ENCODE peak calls at places on chromosome 12, in five cellular contexts. T, X, F, S and Z are unnamed samples. For H3K4me1, the result is how much of the 10 kb centered on the place peaks cover.

GRCh38 chr12:124130717-124131670 is 158.0 kb downstream of the ZNF664 start:
- DNase-seq in S (peak), X (no peak), F (no peak), T (no peak), Z (no peak)

GRCh38 chr12:32651956-32652210 is 27.2 kb upstream of the DNM1L start:
- DNase-seq in F (no peak), T (no peak), X (no peak), S (no peak), Z (no peak)

GRCh38 chr12:3683670-3684069 is 69.2 kb downstream of the CRACR2A start:
- DNase-seq in X (no peak), F (no peak), S (peak), T (no peak), Z (no peak)

GRCh38 chr12:130752692-130753230 is 36.7 kb upstream of the RIMBP2 start:
- DNase-seq in S (no peak), F (no peak), T (no peak), X (no peak), Z (no peak)

GRCh38 chr12:26265606-26266005 is 70.2 kb downstream of the SSPN start:
- DNase-seq in X (no peak), T (no peak), F (no peak), S (no peak), Z (no peak)

GRCh38 chr12:66074561-66074960 is 56.0 kb downstream of the LLPH start:
- DNase-seq in F (no peak), T (no peak), S (peak), X (no peak), Z (no peak)

GRCh38 chr12:94435511-94435927 is 24.1 kb downstream of the CEP83 start:
- DNase-seq in S (no peak), F (no peak), X (no peak), T (no peak), Z (no peak)

GRCh38 chr12:71152838-71153237 is 5.0 kb downstream of the TSPAN8 start:
- DNase-seq in F (no peak), S (peak), X (no peak), T (no peak), Z (no peak)

GRCh38 chr12:56989866-56990610 is 16.3 kb downstream of the ZBTB39 start:
- DNase-seq in F (no peak), S (no peak), T (no peak), X (no peak), Z (no peak)

GRCh38 chr12:12592930-12593329 is 18.7 kb upstream of the CREBL2 start:
- DNase-seq in X (no peak), S (peak), F (no peak), T (no peak), Z (no peak)

GRCh38 chr12:12586879-12587675 is 24.4 kb upstream of the DUSP16 start:
- DNase-seq in X (no peak), F (no peak), S (no peak), T (no peak), Z (no peak)

GRCh38 chr12:12587878-12588277 is 23.8 kb upstream of the CREBL2 start:
- DNase-seq in S (no peak), X (no peak), F (no peak), T (no peak), Z (no peak)

GRCh38 chr12:12585115-12585862 is 22.6 kb upstream of the DUSP16 start:
- DNase-seq in T (no peak), X (no peak), S (no peak), F (no peak), Z (no peak)

GRCh38 chr12:12590961-12591360 is 20.7 kb upstream of the CREBL2 start:
- DNase-seq in F (no peak), S (no peak), X (no peak), T (no peak), Z (no peak)
- H3K4me1 ChIP-seq in F (under half), S (under half), X (under half), T (under half), Z (under half)

GRCh38 chr12:27333311-27334009 is 824 bp downstream of the BMAL2 start:
- DNase-seq in S (peak), X (no peak), T (peak), F (peak), Z (peak)

GRCh38 chr12:27334052-27334720 is 1.6 kb downstream of the BMAL2 start:
- DNase-seq in S (no peak), X (no peak), F (no peak), T (no peak), Z (no peak)

GRCh38 chr12:27331299-27331926 is 1.2 kb upstream of the BMAL2 start:
- DNase-seq in S (peak), F (no peak), X (no peak), T (no peak), Z (no peak)

GRCh38 chr12:27331927-27332324 is 710 bp upstream of the BMAL2 start:
- DNase-seq in S (no peak), T (no peak), X (no peak), F (no peak), Z (no peak)

GRCh38 chr12:27332407-27333310 is at the start of gene BMAL2:
- DNase-seq in S (peak), T (peak), X (no peak), F (peak), Z (peak)
- H3K4me1 ChIP-seq in S (under half), T (under half), X (under half), F (under half), Z (under half)

DNA sequence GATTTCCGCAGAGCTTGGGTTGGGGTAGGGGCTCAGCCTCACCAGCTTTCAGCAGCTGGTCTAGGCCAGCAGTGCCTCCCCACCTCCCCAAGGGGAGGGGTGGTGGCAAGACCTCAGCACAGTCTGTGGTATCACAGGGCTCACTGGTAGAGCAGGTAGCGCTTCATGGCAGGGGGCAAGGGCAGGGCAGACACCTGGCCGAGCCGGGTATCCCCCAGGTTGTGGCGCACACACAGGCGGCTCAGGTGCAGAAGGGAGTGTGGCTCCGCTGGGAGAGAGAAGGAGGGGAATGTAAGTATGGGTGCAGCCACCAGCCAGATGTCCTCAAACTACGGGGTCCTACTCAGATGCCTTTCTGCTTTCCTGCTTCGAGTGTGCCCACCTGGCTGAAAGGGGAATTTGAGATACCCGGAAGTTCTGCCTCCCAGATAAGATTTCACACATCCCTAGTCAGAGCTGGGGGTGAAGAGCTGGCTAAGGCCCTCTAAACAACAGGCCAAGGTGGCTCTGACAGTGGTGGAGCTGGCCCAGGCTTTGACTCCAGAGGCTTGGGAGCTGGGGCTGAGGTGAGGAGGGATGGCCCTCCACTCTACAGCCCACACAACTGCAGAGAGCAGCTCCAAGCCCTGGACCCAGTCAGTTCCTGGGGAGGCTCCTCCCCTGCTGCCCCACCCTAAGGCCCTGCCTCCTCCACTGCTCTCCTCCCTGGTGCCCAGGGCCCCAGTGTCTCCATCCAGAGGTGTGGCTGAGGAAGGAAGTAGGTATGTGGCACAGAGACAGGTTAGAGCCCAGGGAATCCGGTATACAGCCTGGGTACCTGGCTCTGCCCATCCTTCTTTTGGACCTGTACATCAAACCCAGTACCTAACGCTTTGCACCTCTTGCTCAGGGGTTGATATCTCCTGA is 1.8 kb downstream of the SPSB2 start:
- DNase-seq in S (peak), X (no peak), F (no peak), T (peak), Z (no peak)
- H3K4me1 ChIP-seq in S (under half), X (under half), F (half or more), T (under half), Z (under half)

DNA sequence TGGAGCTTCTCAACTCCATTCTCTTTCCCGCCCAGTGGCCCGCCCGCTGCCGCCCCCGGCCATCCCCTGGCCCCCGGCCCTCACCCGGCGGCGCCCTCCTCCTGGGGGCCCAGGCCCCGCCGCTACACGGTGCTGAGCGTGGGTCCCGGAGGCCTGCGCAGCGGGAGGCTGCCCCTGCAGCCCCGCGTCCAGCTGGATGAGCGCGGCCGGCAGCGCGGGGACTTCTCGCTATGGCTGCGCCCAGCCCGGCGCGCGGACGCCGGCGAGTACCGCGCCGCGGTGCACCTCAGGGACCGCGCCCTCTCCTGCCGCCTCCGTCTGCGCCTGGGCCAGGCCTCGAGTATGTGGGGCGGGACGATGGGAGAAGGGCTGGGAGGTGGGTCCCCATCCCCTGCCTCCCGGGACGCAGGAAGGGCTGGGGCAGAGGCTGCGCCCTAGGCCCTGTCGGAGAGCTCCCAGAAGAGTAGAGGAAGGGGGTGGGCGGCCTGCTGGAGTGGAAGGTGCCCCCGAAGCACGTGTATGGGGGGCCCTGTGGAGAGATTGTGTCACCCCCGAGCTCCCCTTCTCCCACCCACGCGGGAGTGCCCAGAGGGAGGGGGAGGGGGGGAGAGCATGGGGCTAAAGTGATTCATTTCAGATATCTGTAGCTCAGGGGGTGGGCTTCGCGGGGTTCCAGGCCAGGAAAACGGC is 1.5 kb downstream of the LAG3 start:
- DNase-seq in X (no peak), S (no peak), T (no peak), F (no peak), Z (peak)
- H3K4me1 ChIP-seq in X (under half), S (under half), T (under half), F (under half), Z (under half)

GRCh38 chr12:112167728-112168525 is 42.6 kb downstream of the TRAFD1 start:
- DNase-seq in X (no peak), F (no peak), S (no peak), T (no peak), Z (no peak)
- H3K4me1 ChIP-seq in X (under half), F (under half), S (under half), T (under half), Z (under half)

GRCh38 chr12:64678248-64678647 is 68.0 kb downstream of the RASSF3 start:
- DNase-seq in S (no peak), X (no peak), F (no peak), T (no peak), Z (no peak)
- H3K4me1 ChIP-seq in S (under half), X (under half), F (half or more), T (half or more), Z (under half)

GRCh38 chr12:29565727-29566126 is 68.2 kb upstream of the OVCH1 start:
- DNase-seq in T (no peak), F (no peak), S (no peak), X (no peak), Z (no peak)

GRCh38 chr12:29562167-29562776 is 64.8 kb upstream of the OVCH1 start:
- DNase-seq in F (peak), T (no peak), X (no peak), S (peak), Z (peak)

GRCh38 chr12:29564925-29565324 is 67.4 kb upstream of the OVCH1 start:
- DNase-seq in X (no peak), S (no peak), F (no peak), T (no peak), Z (no peak)

GRCh38 chr12:29561736-29562135 is 64.2 kb upstream of the OVCH1 start:
- DNase-seq in F (no peak), S (no peak), X (no peak), T (no peak), Z (no peak)

DNA sequence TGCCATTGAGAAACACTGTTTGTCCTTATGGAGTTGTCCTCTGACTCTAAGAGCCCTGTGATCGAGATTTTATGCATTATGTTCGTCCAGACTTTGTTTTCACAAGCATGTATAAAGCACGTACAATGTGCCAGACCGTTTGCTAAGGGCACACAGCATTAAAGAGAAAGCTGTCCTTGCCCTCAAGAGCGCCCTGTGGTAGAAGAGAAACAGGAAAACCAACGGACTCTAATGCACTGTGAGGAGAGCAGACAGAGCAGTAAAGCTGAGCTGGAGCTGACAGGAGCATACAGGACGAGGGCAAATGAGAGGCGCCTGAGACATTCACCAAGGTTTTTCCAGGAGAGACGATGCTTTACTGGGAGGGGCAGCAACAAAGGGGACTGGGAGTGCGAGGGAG is 66.2 kb upstream of the OVCH1 start:
- DNase-seq in S (no peak), T (no peak), X (no peak), F (no peak), Z (no peak)
- H3K4me1 ChIP-seq in S (under half), T (under half), X (under half), F (half or more), Z (under half)

GRCh38 chr12:9843416-9843815 is 16.1 kb downstream of the KLRF1 start:
- DNase-seq in X (no peak), F (no peak), T (no peak), S (no peak), Z (no peak)

GRCh38 chr12:9851050-9851449 is 18.1 kb downstream of the CLEC2B start:
- DNase-seq in T (no peak), F (no peak), S (no peak), X (no peak), Z (no peak)

GRCh38 chr12:9851927-9852326 is 17.2 kb downstream of the CLEC2B start:
- DNase-seq in S (no peak), X (no peak), F (no peak), T (no peak), Z (no peak)

DNA sequence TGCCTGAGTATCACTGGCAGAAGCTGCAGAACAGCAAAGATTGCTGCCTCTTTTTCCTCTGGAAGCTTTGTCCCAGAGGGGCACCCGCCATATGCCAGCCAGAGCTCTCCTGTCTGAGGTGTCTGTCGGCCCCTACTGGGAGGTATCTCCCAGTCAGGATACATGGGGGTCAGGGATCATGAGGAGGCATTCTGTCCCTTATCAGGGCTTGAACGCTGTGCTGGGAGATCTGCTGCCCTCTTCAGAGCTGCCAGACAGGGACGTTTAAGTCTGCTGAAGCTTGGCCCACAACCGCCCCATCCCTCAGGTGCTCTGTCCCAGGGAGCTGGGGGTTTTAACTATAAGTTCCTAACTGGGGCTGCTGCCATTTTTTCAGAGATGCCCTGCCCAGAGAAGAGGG is 20.3 kb downstream of the CLEC2B start:
- DNase-seq in X (no peak), T (no peak), S (no peak), F (no peak), Z (no peak)
- H3K4me1 ChIP-seq in X (under half), T (under half), S (under half), F (under half), Z (under half)